ENCODE peak calls at places on chromosomes 3 and 15, in five cellular contexts. One of them, this sample, is unnamed.

GRCh38 chr15:49570174-49570573 is 50.4 kb downstream of the FAM227B start:
- DNase-seq in endothelial cell of umbilical vein: no peak
- DNase-seq in A549: no peak
- DNase-seq in adrenal gland: no peak
- DNase-seq in thyroid gland: no peak
- DNase-seq in this sample: no peak

GRCh38 chr3:189908646-189909045 is 212.1 kb downstream of the P3H2 start:
- DNase-seq in endothelial cell of umbilical vein: peak; percentile 87
- DNase-seq in A549: no peak
- DNase-seq in adrenal gland: no peak
- DNase-seq in thyroid gland: no peak
- DNase-seq in this sample: no peak

GRCh38 chr3:81823882-81824395 is 62.5 kb upstream of the GBE1 start:
- DNase-seq in endothelial cell of umbilical vein: no peak
- DNase-seq in A549: no peak
- DNase-seq in adrenal gland: no peak
- DNase-seq in thyroid gland: peak; percentile 21
- DNase-seq in this sample: no peak

GRCh38 chr3:34033840-34034239 is 235.4 kb downstream of the PDCD6IP start:
- DNase-seq in endothelial cell of umbilical vein: no peak
- DNase-seq in A549: no peak
- DNase-seq in adrenal gland: no peak
- DNase-seq in thyroid gland: no peak
- DNase-seq in this sample: no peak

GRCh38 chr15:31263751-31264533 is 62.7 kb upstream of the KLF13 start:
- DNase-seq in endothelial cell of umbilical vein: peak; percentile 10
- DNase-seq in A549: no peak
- DNase-seq in adrenal gland: peak; percentile 72
- DNase-seq in thyroid gland: peak; percentile 81
- DNase-seq in this sample: peak; percentile 87

GRCh38 chr3:111496894-111497559 is 45.0 kb upstream of the CD96 start:
- DNase-seq in endothelial cell of umbilical vein: no peak
- DNase-seq in A549: no peak
- DNase-seq in adrenal gland: no peak
- DNase-seq in thyroid gland: no peak
- DNase-seq in this sample: no peak

GRCh38 chr15:69615756-69616155 is 163.1 kb downstream of the RPLP1 start:
- DNase-seq in endothelial cell of umbilical vein: no peak
- DNase-seq in A549: no peak
- DNase-seq in adrenal gland: no peak
- DNase-seq in thyroid gland: no peak
- DNase-seq in this sample: no peak

GRCh38 chr3:46705751-46706572 is 4.8 kb downstream of the TMIE start:
- DNase-seq in endothelial cell of umbilical vein: peak; percentile 39
- DNase-seq in A549: no peak
- DNase-seq in adrenal gland: no peak
- DNase-seq in thyroid gland: no peak
- DNase-seq in this sample: no peak

GRCh38 chr15:101001056-101001455 is 81.9 kb downstream of the LRRK1 start:
- DNase-seq in endothelial cell of umbilical vein: no peak
- DNase-seq in A549: no peak
- DNase-seq in adrenal gland: no peak
- DNase-seq in thyroid gland: no peak
- DNase-seq in this sample: no peak

GRCh38 chr3:176513604-176514003 is 683.7 kb downstream of the TBL1XR1 start:
- DNase-seq in endothelial cell of umbilical vein: no peak
- DNase-seq in A549: no peak
- DNase-seq in adrenal gland: no peak
- DNase-seq in thyroid gland: no peak
- DNase-seq in this sample: no peak

GRCh38 chr3:168884353-168884903 is 779.1 kb downstream of the MECOM start:
- DNase-seq in endothelial cell of umbilical vein: peak; percentile 86
- DNase-seq in A549: no peak
- DNase-seq in adrenal gland: peak; percentile 51
- DNase-seq in thyroid gland: peak; percentile 45
- DNase-seq in this sample: peak; percentile 71

GRCh38 chr3:148528024-148528423 is 169.7 kb upstream of the AGTR1 start:
- DNase-seq in endothelial cell of umbilical vein: no peak
- DNase-seq in A549: no peak
- DNase-seq in adrenal gland: no peak
- DNase-seq in thyroid gland: no peak
- DNase-seq in this sample: no peak

GRCh38 chr3:140467104-140467577 is 210.7 kb upstream of the TRIM42 start:
- DNase-seq in endothelial cell of umbilical vein: no peak
- DNase-seq in A549: peak; percentile 37
- DNase-seq in adrenal gland: peak; percentile 79
- DNase-seq in thyroid gland: peak; percentile 60
- DNase-seq in this sample: no peak

GRCh38 chr3:116388867-116389385 is 56.4 kb downstream of the LSAMP start:
- DNase-seq in endothelial cell of umbilical vein: no peak
- DNase-seq in A549: no peak
- DNase-seq in adrenal gland: no peak
- DNase-seq in thyroid gland: no peak
- DNase-seq in this sample: no peak

GRCh38 chr15:76345880-76346665 is 9.5 kb downstream of the ISL2 start:
- DNase-seq in endothelial cell of umbilical vein: no peak
- DNase-seq in A549: no peak
- DNase-seq in adrenal gland: no peak
- DNase-seq in thyroid gland: no peak
- DNase-seq in this sample: peak; percentile 74

GRCh38 chr3:27134165-27134796 is 234.9 kb downstream of the NEK10 start:
- DNase-seq in endothelial cell of umbilical vein: peak; percentile 72
- DNase-seq in A549: peak; percentile 43
- DNase-seq in adrenal gland: peak; percentile 72
- DNase-seq in thyroid gland: peak; percentile 38
- DNase-seq in this sample: peak; percentile 69

GRCh38 chr3:106428565-106428994 is 559.8 kb upstream of the CBLB start:
- DNase-seq in endothelial cell of umbilical vein: peak; percentile 18
- DNase-seq in A549: peak; percentile 18
- DNase-seq in adrenal gland: peak; percentile 35
- DNase-seq in thyroid gland: no peak
- DNase-seq in this sample: no peak

GRCh38 chr3:117006123-117006522 is 296.5 kb downstream of the TUSC7 start:
- DNase-seq in endothelial cell of umbilical vein: no peak
- DNase-seq in A549: no peak
- DNase-seq in adrenal gland: no peak
- DNase-seq in thyroid gland: no peak
- DNase-seq in this sample: peak; percentile 46

GRCh38 chr3:54599741-54600140 is 328.1 kb downstream of the LRTM1 start:
- DNase-seq in endothelial cell of umbilical vein: no peak
- DNase-seq in A549: no peak
- DNase-seq in adrenal gland: no peak
- DNase-seq in thyroid gland: peak; percentile 97
- DNase-seq in this sample: no peak

GRCh38 chr3:104273046-104273649 is 1093.6 kb upstream of the ALCAM start:
- DNase-seq in endothelial cell of umbilical vein: peak; percentile 34
- DNase-seq in A549: no peak
- DNase-seq in adrenal gland: no peak
- DNase-seq in thyroid gland: no peak
- DNase-seq in this sample: no peak

GRCh38 chr3:125186261-125186770 is 26.2 kb downstream of the SLC12A8 start:
- DNase-seq in endothelial cell of umbilical vein: no peak
- DNase-seq in A549: no peak
- DNase-seq in adrenal gland: no peak
- DNase-seq in thyroid gland: peak; percentile 59
- DNase-seq in this sample: no peak

GRCh38 chr15:48748535-48748934 is 62.3 kb downstream of the CEP152 start:
- DNase-seq in endothelial cell of umbilical vein: no peak
- DNase-seq in A549: no peak
- DNase-seq in adrenal gland: no peak
- DNase-seq in thyroid gland: no peak
- DNase-seq in this sample: no peak

GRCh38 chr3:116150655-116151054 is 294.6 kb downstream of the LSAMP start:
- DNase-seq in endothelial cell of umbilical vein: no peak
- DNase-seq in A549: no peak
- DNase-seq in adrenal gland: no peak
- DNase-seq in thyroid gland: no peak
- DNase-seq in this sample: no peak

GRCh38 chr3:169146112-169146665 is 517.3 kb downstream of the MECOM start:
- DNase-seq in endothelial cell of umbilical vein: peak; percentile 80
- DNase-seq in A549: peak; percentile 24
- DNase-seq in adrenal gland: no peak
- DNase-seq in thyroid gland: peak; percentile 43
- DNase-seq in this sample: peak; percentile 65

GRCh38 chr15:89194608-89195007 is 26.8 kb downstream of the RLBP1 start:
- DNase-seq in endothelial cell of umbilical vein: no peak
- DNase-seq in A549: no peak
- DNase-seq in adrenal gland: no peak
- DNase-seq in thyroid gland: no peak
- DNase-seq in this sample: no peak

GRCh38 chr15:25568751-25569150 is 129.9 kb upstream of the UBE3A start:
- DNase-seq in endothelial cell of umbilical vein: no peak
- DNase-seq in A549: no peak
- DNase-seq in adrenal gland: no peak
- DNase-seq in thyroid gland: no peak
- DNase-seq in this sample: no peak

GRCh38 chr3:11661052-11661656 is 17.4 kb upstream of the VGLL4 start:
- DNase-seq in endothelial cell of umbilical vein: peak; percentile 41
- DNase-seq in A549: peak; percentile 29
- DNase-seq in adrenal gland: no peak
- DNase-seq in thyroid gland: no peak
- DNase-seq in this sample: peak; percentile 32

GRCh38 chr15:77620297-77620696 is 12.4 kb downstream of the LINGO1 start:
- DNase-seq in endothelial cell of umbilical vein: no peak
- DNase-seq in A549: no peak
- DNase-seq in adrenal gland: no peak
- DNase-seq in thyroid gland: no peak
- DNase-seq in this sample: no peak

GRCh38 chr15:99009741-99010370 is 2.3 kb upstream of the PGPEP1L start:
- DNase-seq in endothelial cell of umbilical vein: no peak
- DNase-seq in A549: no peak
- DNase-seq in adrenal gland: no peak
- DNase-seq in thyroid gland: no peak
- DNase-seq in this sample: no peak

GRCh38 chr15:60414016-60414682 is 16.4 kb upstream of the ANXA2 start:
- DNase-seq in endothelial cell of umbilical vein: peak; percentile 12
- DNase-seq in A549: no peak
- DNase-seq in adrenal gland: no peak
- DNase-seq in thyroid gland: no peak
- DNase-seq in this sample: no peak

GRCh38 chr15:50710585-50710984 is 24.0 kb upstream of the TRPM7 start:
- DNase-seq in endothelial cell of umbilical vein: no peak
- DNase-seq in A549: no peak
- DNase-seq in adrenal gland: no peak
- DNase-seq in thyroid gland: no peak
- DNase-seq in this sample: no peak

GRCh38 chr15:50707878-50708427 is 21.4 kb upstream of the TRPM7 start:
- DNase-seq in endothelial cell of umbilical vein: no peak
- DNase-seq in A549: no peak
- DNase-seq in adrenal gland: no peak
- DNase-seq in thyroid gland: no peak
- DNase-seq in this sample: no peak

GRCh38 chr15:50712018-50712417 is 25.4 kb upstream of the TRPM7 start:
- DNase-seq in endothelial cell of umbilical vein: no peak
- DNase-seq in A549: no peak
- DNase-seq in adrenal gland: no peak
- DNase-seq in thyroid gland: no peak
- DNase-seq in this sample: peak; percentile 83
- H3K27ac ChIP-seq in endothelial cell of umbilical vein: no peak overlapping the region
- H3K27ac ChIP-seq in A549: no peak overlapping the region
- H3K27ac ChIP-seq in adrenal gland: no peak overlapping the region
- H3K27ac ChIP-seq in thyroid gland: no peak overlapping the region
- H3K27ac ChIP-seq in this sample: peak overlapping the region; percentile 70

DNA sequence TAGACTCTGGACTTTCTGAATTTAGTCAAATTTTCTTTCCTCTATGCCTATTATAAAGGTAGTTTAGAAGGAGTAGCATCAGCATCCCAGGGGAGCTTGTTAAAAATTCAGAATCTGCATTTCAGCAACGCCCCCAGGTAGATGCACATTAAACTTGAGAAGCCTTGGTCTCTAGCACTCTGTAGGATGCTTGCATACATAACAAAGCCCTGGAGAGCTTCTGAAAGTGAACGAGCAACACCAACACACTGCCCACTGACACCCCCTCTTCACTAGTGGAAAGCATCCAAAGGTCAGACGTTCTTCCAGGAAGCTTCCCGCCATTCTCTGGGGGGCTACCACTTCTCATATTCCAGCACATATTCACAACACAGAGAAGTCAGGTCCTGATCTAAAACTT is 6.5 kb downstream of the PRICKLE2 start:
- DNase-seq in endothelial cell of umbilical vein: no peak
- DNase-seq in A549: no peak
- DNase-seq in adrenal gland: no peak
- DNase-seq in thyroid gland: no peak
- DNase-seq in this sample: no peak
- H3K27ac ChIP-seq in endothelial cell of umbilical vein: no peak overlapping the region
- H3K27ac ChIP-seq in A549: peak overlapping the region; percentile 93
- H3K27ac ChIP-seq in adrenal gland: no peak overlapping the region
- H3K27ac ChIP-seq in thyroid gland: no peak overlapping the region
- H3K27ac ChIP-seq in this sample: no peak overlapping the region

GRCh38 chr3:151205482-151205881 is 2.5 kb upstream of the GPR171 start:
- DNase-seq in endothelial cell of umbilical vein: no peak
- DNase-seq in A549: no peak
- DNase-seq in adrenal gland: no peak
- DNase-seq in thyroid gland: no peak
- DNase-seq in this sample: no peak
- H3K27ac ChIP-seq in endothelial cell of umbilical vein: no peak overlapping the region
- H3K27ac ChIP-seq in A549: no peak overlapping the region
- H3K27ac ChIP-seq in adrenal gland: no peak overlapping the region
- H3K27ac ChIP-seq in thyroid gland: no peak overlapping the region
- H3K27ac ChIP-seq in this sample: no peak overlapping the region

GRCh38 chr3:30749230-30749629 is 142.8 kb downstream of the TGFBR2 start:
- DNase-seq in endothelial cell of umbilical vein: peak; percentile 38
- DNase-seq in A549: no peak
- DNase-seq in adrenal gland: no peak
- DNase-seq in thyroid gland: no peak
- DNase-seq in this sample: no peak
- H3K27ac ChIP-seq in endothelial cell of umbilical vein: no peak overlapping the region
- H3K27ac ChIP-seq in A549: no peak overlapping the region
- H3K27ac ChIP-seq in adrenal gland: no peak overlapping the region
- H3K27ac ChIP-seq in thyroid gland: no peak overlapping the region
- H3K27ac ChIP-seq in this sample: no peak overlapping the region

GRCh38 chr3:150556792-150557191 is 10.2 kb downstream of the EIF2A start:
- DNase-seq in endothelial cell of umbilical vein: peak; percentile 88
- DNase-seq in A549: no peak
- DNase-seq in adrenal gland: no peak
- DNase-seq in thyroid gland: no peak
- DNase-seq in this sample: no peak
- H3K27ac ChIP-seq in endothelial cell of umbilical vein: peak overlapping the region; percentile 27
- H3K27ac ChIP-seq in A549: no peak overlapping the region
- H3K27ac ChIP-seq in adrenal gland: no peak overlapping the region
- H3K27ac ChIP-seq in thyroid gland: no peak overlapping the region
- H3K27ac ChIP-seq in this sample: no peak overlapping the region